ENCODE peak calls at places on chromosomes 12 and 14, in nine cellular contexts. I is iPS DF 6.9; B is psoas muscle; V is SJCRH30; U is fibroblast of lung; D is CD4-positive, alpha-beta T cell; K is RWPE1; Y is CD4-positive, alpha-beta memory T cell; Q is cardiac muscle cell. O is an unnamed sample.

GRCh38 chr14:88079624-88080023 is 74.7 kb downstream of the GPR65 start:
- DNase-seq in I (no peak), B (no peak), V (no peak), U (no peak), D (no peak), K (no peak), Y (no peak), Q (no peak), O (no peak)

GRCh38 chr14:55645845-55646832 is 66.1 kb downstream of the KTN1 start:
- DNase-seq in I (no peak), B (no peak), V (no peak), U (no peak), D (no peak), K (no peak), Y (no peak), Q (no peak), O (no peak)

GRCh38 chr14:95336192-95336760 is 16.6 kb upstream of the CLMN start:
- DNase-seq in I (no peak), B (no peak), V (no peak), U (no peak), D (no peak), K (no peak), Y (no peak), Q (no peak), O (no peak)

GRCh38 chr14:22265319-22266140 is 323.5 kb downstream of the DAD1 start:
- DNase-seq in I (no peak), B (no peak), V (no peak), U (peak; percentile 29), D (no peak), K (peak; percentile 19), Y (no peak), Q (no peak), O (no peak)

GRCh38 chr14:55136868-55137785 is 8.1 kb downstream of the LGALS3 start:
- DNase-seq in I (no peak), B (peak; percentile 74), V (no peak), U (peak; percentile 92), D (no peak), K (no peak), Y (no peak), Q (no peak), O (peak; percentile 82)

GRCh38 chr14:79136437-79137430 is 966.6 kb downstream of the NRXN3 start:
- DNase-seq in I (no peak), B (no peak), V (no peak), U (peak; percentile 37), D (no peak), K (no peak), Y (no peak), Q (no peak), O (no peak)

GRCh38 chr12:117606024-117606423 is 244.6 kb upstream of the NOS1 start:
- DNase-seq in I (no peak), B (no peak), V (no peak), U (no peak), D (no peak), K (no peak), Y (no peak), Q (no peak), O (no peak)

GRCh38 chr12:41014643-41015020 is 173.5 kb upstream of the PDZRN4 start:
- DNase-seq in I (no peak), B (no peak), V (no peak), U (peak; percentile 76), D (no peak), K (peak; percentile 1), Y (no peak), Q (no peak), O (no peak)

GRCh38 chr14:104964546-104964945 is 13.6 kb downstream of the AHNAK2 start:
- DNase-seq in I (no peak), B (no peak), V (no peak), U (no peak), D (no peak), K (no peak), Y (no peak), Q (no peak), O (no peak)

GRCh38 chr12:12562585-12563245 is at the start of gene DUSP16:
- DNase-seq in I (peak; percentile 66), B (peak; percentile 96), V (peak; percentile 89), U (peak; percentile 92), D (peak; percentile 67), K (peak; percentile 84), Y (peak; percentile 91), Q (peak; percentile 97), O (peak; percentile 92)

GRCh38 chr12:12562016-12562483 is 613 bp downstream of the DUSP16 start:
- DNase-seq in I (no peak), B (peak; percentile 60), V (peak; percentile 20), U (peak; percentile 25), D (peak; percentile 40), K (no peak), Y (no peak), Q (peak; percentile 60), O (peak; percentile 39)

GRCh38 chr12:12561305-12562015 is 1.2 kb downstream of the DUSP16 start:
- DNase-seq in I (no peak), B (peak; percentile 90), V (peak; percentile 58), U (peak; percentile 56), D (peak; percentile 55), K (no peak), Y (no peak), Q (peak; percentile 70), O (peak; percentile 70)

GRCh38 chr12:12559699-12560296 is 2.9 kb downstream of the DUSP16 start:
- DNase-seq in I (no peak), B (no peak), V (no peak), U (no peak), D (no peak), K (no peak), Y (no peak), Q (no peak), O (no peak)

GRCh38 chr12:12560587-12561304 is 1.9 kb downstream of the DUSP16 start:
- DNase-seq in I (no peak), B (no peak), V (no peak), U (peak; percentile 85), D (peak; percentile 50), K (peak; percentile 53), Y (peak; percentile 84), Q (peak; percentile 41), O (no peak)
- H3K27ac ChIP-seq in I (no peak overlapping the region), B (peak overlapping the region; percentile 98), V (peak overlapping the region; percentile 93), U (peak overlapping the region; percentile 95), D (peak overlapping the region; percentile 98), K (no peak overlapping the region), Y (peak overlapping the region; percentile 99), Q (peak overlapping the region; percentile 100), O (peak overlapping the region; percentile 100)

GRCh38 chr12:12725956-12726542 is 8.9 kb downstream of the CDKN1B start:
- DNase-seq in I (no peak), B (no peak), V (no peak), U (no peak), D (no peak), K (no peak), Y (no peak), Q (no peak), O (no peak)
- H3K27ac ChIP-seq in I (no peak overlapping the region), B (peak overlapping the region; percentile 93), V (peak overlapping the region; percentile 97), U (peak overlapping the region; percentile 84), D (peak overlapping the region; percentile 91), K (peak overlapping the region; percentile 100), Y (peak overlapping the region; percentile 95), Q (peak overlapping the region; percentile 94), O (peak overlapping the region; percentile 97)

GRCh38 chr14:68248481-68249255 is 429.1 kb downstream of the RAD51B start:
- DNase-seq in I (no peak), B (peak; percentile 79), V (peak; percentile 46), U (peak; percentile 81), D (no peak), K (peak; percentile 39), Y (peak; percentile 63), Q (peak; percentile 71), O (no peak)
- H3K27ac ChIP-seq in I (no peak overlapping the region), B (peak overlapping the region; percentile 89), V (peak overlapping the region; percentile 97), U (peak overlapping the region; percentile 9), D (no peak overlapping the region), K (peak overlapping the region; percentile 77), Y (no peak overlapping the region), Q (peak overlapping the region; percentile 92), O (peak overlapping the region; percentile 86)

DNA sequence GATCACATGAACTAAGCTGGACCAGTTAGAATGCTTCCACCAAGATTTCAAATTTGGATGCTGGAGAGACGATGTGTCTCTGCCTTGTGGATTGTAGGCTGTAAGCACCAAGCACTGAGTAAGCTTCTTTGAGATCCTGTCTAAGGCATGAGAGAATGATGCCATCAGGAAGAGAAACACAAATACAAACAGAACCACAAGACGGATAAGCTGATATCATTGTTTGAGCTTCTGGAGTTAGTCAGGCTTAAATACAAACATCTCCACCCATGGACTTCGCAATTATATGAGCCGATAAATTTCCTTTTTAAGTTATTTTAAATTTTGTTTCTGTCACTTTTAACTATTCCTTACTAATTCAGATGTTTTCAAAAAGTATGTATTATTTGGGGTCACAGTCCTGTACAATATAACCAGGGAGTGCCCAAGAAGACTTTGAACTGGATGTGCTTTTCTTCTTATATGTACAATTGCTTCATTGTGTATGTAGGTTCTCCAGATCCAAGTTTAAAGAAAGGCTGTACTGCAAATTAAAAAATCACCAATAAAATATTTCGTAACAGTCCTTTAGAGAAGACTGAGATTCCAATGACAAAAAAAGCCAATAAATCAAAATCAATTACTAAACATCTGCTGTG is 274.3 kb downstream of the ADAMTS20 start:
- DNase-seq in I (no peak), B (no peak), V (no peak), U (peak; percentile 86), D (no peak), K (no peak), Y (no peak), Q (no peak), O (no peak)
- H3K27ac ChIP-seq in I (no peak overlapping the region), B (no peak overlapping the region), V (no peak overlapping the region), U (no peak overlapping the region), D (no peak overlapping the region), K (no peak overlapping the region), Y (no peak overlapping the region), Q (no peak overlapping the region), O (no peak overlapping the region)

DNA sequence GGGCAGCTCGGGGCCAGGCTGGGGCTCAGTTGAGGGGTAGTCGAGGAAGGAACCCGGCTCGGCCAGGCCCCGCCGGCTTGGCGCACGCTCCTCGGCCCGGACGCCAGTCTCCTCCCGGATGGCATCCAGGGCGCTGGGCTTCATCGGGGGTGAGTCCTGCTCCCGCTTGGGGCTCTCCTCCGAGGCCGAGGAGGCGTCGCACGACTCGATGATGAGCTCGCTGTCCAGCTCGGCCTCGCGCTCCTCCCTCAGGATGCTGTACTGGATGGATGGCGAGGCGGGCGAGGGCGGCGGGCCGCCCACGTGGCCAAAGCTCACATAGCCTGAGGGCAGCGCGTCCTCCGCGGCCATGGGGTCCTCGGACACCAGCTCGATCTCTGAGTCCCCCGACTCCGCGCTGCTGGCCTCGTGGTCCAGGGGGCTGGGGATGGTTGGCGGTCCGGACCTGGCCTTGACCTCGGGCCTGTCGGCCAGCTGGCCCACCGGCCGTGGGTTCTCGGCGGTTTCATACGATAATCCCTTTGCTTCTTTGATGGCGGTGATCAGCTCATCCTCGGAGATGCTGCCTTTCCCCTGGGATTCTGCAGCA is 143.4 kb downstream of the RTN1 start:
- DNase-seq in I (no peak), B (no peak), V (no peak), U (no peak), D (no peak), K (no peak), Y (no peak), Q (no peak), O (no peak)
- H3K27ac ChIP-seq in I (no peak overlapping the region), B (no peak overlapping the region), V (no peak overlapping the region), U (no peak overlapping the region), D (no peak overlapping the region), K (no peak overlapping the region), Y (no peak overlapping the region), Q (no peak overlapping the region), O (no peak overlapping the region)

GRCh38 chr14:61328629-61329262 is 7.4 kb downstream of the PRKCH start:
- DNase-seq in I (no peak), B (no peak), V (no peak), U (no peak), D (no peak), K (no peak), Y (peak; percentile 39), Q (no peak), O (no peak)
- H3K27ac ChIP-seq in I (no peak overlapping the region), B (no peak overlapping the region), V (no peak overlapping the region), U (no peak overlapping the region), D (peak overlapping the region; percentile 69), K (no peak overlapping the region), Y (peak overlapping the region; percentile 89), Q (no peak overlapping the region), O (peak overlapping the region; percentile 67)

O was measured in left ventricle myocardium inferior.